ENCODE peak calls at places on chromosomes 2 and 18, in nine cellular contexts. R is substantia nigra; Z is A549; U is breast epithelium; O is endothelial cell of umbilical vein; W is naive thymus-derived CD4-positive, alpha-beta T cell; F is neural progenitor cell; E is SK-N-SH; S is brain microvascular endothelial cell. J is an unnamed sample.

GRCh38 chr2:172211507-172211906 is 108.8 kb upstream of the DLX2 start:
- DNase-seq in R (no peak), U (no peak), F (no peak), O (no peak), S (peak), E (no peak), W (no peak), Z (no peak), J (no peak)

GRCh38 chr2:172968061-172968469 is 107.6 kb upstream of the MAP3K20 start:
- DNase-seq in W (no peak), Z (no peak), E (no peak), F (no peak), R (no peak), O (peak), U (peak), S (peak), J (no peak)

GRCh38 chr2:98134138-98134537 is 47.2 kb downstream of the VWA3B start:
- DNase-seq in F (peak), W (no peak), U (no peak), O (peak), S (no peak), R (no peak), E (no peak), Z (no peak), J (no peak)

GRCh38 chr2:26540977-26541376 is 63.1 kb upstream of the OTOF start:
- DNase-seq in E (no peak), O (no peak), S (no peak), W (no peak), Z (no peak), U (no peak), F (no peak), R (no peak), J (no peak)

GRCh38 chr2:17879913-17880274 is 1.4 kb downstream of the KCNS3 start:
- DNase-seq in E (no peak), U (no peak), Z (no peak), W (no peak), F (no peak), O (no peak), S (no peak), R (no peak), J (no peak)

GRCh38 chr2:233039217-233040173 is 7.0 kb downstream of the NEU2 start:
- DNase-seq in U (no peak), S (no peak), W (no peak), E (no peak), R (no peak), F (no peak), O (no peak), Z (no peak), J (no peak)

GRCh38 chr2:214401580-214401979 is 9.3 kb upstream of the VWC2L start:
- DNase-seq in W (no peak), U (no peak), O (no peak), F (no peak), Z (no peak), R (no peak), S (no peak), E (no peak), J (no peak)

GRCh38 chr2:211800001-211800400 is 738.6 kb downstream of the ERBB4 start:
- DNase-seq in R (no peak), F (no peak), S (no peak), O (no peak), W (no peak), E (no peak), Z (no peak), U (no peak), J (no peak)

GRCh38 chr2:47016172-47016913 is 100.7 kb upstream of the MCFD2 start:
- DNase-seq in W (no peak), F (peak), O (peak), U (no peak), Z (peak), E (no peak), S (peak), R (peak), J (no peak)

GRCh38 chr2:147227313-147227712 is 617.5 kb upstream of the ACVR2A start:
- DNase-seq in E (no peak), W (no peak), F (no peak), S (no peak), R (no peak), Z (no peak), O (no peak), U (no peak), J (no peak)

GRCh38 chr2:70190086-70190412 is 770 bp downstream of the C2orf42 start:
- DNase-seq in W (no peak), O (no peak), Z (no peak), F (peak), U (no peak), R (no peak), E (peak), S (peak), J (peak)

GRCh38 chr2:222424729-222425671 is 657 bp downstream of the SGPP2 start:
- DNase-seq in E (peak), Z (no peak), F (peak), W (no peak), U (no peak), R (no peak), O (no peak), S (no peak), J (peak)

GRCh38 chr2:158723921-158724802 is 71.0 kb upstream of the DAPL1 start:
- DNase-seq in U (peak), E (no peak), S (no peak), O (no peak), F (peak), W (no peak), Z (peak), R (no peak), J (peak)

GRCh38 chr2:115118306-115118705 is 675.9 kb downstream of the DPP10 start:
- DNase-seq in W (no peak), O (no peak), R (no peak), U (no peak), F (no peak), E (no peak), Z (no peak), S (no peak), J (no peak)
- H3K27ac ChIP-seq in W (no peak), O (no peak), R (no peak), U (no peak), F (no peak), E (no peak), Z (no peak), S (no peak), J (no peak)

DNA sequence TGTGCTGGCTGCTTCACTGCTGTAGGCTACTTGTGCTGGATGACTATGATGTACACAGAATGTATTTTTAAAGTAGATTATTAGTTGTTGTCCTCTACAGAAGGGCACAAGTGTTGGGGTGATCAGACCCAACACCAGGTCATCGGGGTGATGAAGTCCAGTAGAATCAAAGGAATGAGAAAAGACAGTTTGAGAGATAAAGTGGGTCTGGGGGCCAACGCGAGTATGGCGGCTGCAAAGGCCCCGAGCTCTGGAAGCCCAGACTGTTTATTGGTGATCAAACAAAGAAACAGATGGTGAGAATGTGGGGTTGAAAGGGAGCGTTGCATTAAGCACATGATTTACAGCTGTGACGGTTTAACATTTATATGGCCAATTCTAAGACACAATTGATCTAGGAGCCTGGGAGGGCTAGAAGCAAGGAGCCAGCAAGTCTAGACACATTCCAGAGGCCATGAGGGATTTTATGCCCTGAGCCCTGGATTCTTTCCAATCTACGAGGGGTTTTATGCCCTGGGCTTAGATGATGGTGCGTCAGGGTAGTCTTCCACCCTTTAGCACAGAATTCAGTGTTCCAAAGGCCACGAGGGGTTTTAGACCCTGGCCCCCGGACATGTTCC is 153.5 kb downstream of the AGPS start:
- DNase-seq in F (no peak), R (no peak), U (no peak), Z (no peak), W (no peak), O (no peak), S (no peak), E (no peak), J (no peak)
- H3K27ac ChIP-seq in F (no peak), R (no peak), U (no peak), Z (no peak), W (no peak), O (no peak), S (no peak), E (no peak), J (no peak)

GRCh38 chr18:63107171-63107850 is 212.3 kb downstream of the BCL2 start:
- DNase-seq in U (no peak), S (no peak), R (no peak), F (no peak), W (no peak), E (no peak), O (no peak), Z (no peak), J (no peak)
- H3K27ac ChIP-seq in U (no peak), S (no peak), R (no peak), F (no peak), W (no peak), E (no peak), O (no peak), Z (no peak), J (no peak)

DNA sequence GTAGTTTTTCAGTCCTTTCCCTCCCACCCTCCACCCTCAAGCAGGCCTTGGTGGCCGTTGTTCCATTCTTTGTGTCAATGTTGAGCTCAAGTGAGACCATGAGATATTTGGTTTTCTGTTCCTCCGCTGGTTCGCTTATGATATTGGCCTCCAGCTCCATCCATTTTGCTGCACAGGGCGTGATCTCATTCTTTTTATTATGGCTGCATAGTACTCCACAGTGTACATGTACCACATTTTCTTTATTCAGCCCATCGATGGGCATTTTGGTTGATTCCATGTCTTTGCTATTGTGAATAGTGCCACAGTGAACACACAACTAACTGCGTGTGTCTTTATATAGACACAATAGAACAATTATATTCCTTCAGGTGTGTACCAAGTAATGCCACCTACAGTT is 14.1 kb downstream of the AGAP1 start:
- DNase-seq in E (no peak), S (no peak), U (no peak), F (no peak), Z (no peak), W (no peak), O (no peak), R (no peak), J (no peak)
- H3K27ac ChIP-seq in E (no peak), S (no peak), U (no peak), F (no peak), Z (no peak), W (no peak), O (no peak), R (no peak), J (no peak)

GRCh38 chr2:31254237-31255203 is 20.6 kb downstream of the EHD3 start:
- DNase-seq in U (peak), E (no peak), R (no peak), W (no peak), O (no peak), Z (no peak), S (no peak), F (no peak), J (no peak)

GRCh38 chr2:31251851-31252250 is 17.9 kb downstream of the EHD3 start:
- DNase-seq in U (no peak), F (no peak), R (no peak), S (no peak), W (no peak), E (no peak), Z (no peak), O (no peak), J (no peak)

GRCh38 chr2:31251018-31251417 is 17.1 kb downstream of the EHD3 start:
- DNase-seq in Z (no peak), O (no peak), S (no peak), R (no peak), U (no peak), E (no peak), F (no peak), W (no peak), J (no peak)

GRCh38 chr2:31255911-31256571 is 22.1 kb downstream of the EHD3 start:
- DNase-seq in O (no peak), R (no peak), U (no peak), S (no peak), F (no peak), W (no peak), E (no peak), Z (no peak), J (no peak)

DNA sequence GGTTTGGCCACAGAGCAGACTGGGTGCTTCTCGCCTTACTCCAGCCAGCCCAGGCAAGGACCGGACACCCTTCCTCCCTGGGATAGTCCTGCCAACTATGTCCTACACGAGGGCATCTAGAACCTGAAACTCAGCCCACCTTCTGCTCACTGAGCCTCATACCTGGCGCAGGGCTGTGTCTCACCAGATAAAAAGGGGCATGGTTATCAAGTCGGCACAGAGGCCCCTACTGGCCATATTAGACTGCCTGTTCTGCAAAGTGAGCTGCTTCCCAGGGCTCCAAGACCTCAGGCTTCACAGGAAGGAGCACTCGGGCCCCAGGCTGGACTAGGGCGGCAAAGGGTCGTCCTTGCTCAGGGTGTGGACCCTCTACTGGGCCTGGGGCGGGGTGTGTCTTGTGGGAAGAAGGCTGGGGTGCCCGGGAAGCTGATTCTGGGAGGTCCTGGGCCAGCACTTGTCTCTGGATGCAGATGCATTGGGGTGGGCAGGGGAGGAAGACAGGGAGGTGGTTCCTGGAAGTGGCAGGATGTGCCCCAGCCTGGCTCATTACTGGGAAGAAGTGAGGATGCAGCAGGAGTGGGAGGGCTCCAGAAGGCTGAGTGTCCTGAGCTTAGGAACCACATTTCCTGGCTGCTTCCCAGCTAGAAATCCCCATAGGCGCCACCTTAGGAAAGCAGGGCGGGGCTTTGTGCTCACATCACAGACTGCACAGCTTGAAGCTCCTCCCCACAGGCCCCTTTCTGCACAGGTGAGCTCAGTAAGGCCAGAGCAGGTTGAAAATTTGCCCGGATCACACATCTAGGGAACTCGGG is 19.6 kb downstream of the EHD3 start:
- DNase-seq in S (no peak), W (no peak), U (peak), E (no peak), Z (no peak), R (no peak), O (no peak), F (no peak), J (no peak)
- H3K27ac ChIP-seq in S (no peak), W (no peak), U (peak), E (no peak), Z (no peak), R (no peak), O (no peak), F (no peak), J (no peak)

GRCh38 chr18:46343456-46343855 is 239.3 kb downstream of the HAUS1 start:
- DNase-seq in E (no peak), F (no peak), R (no peak), U (no peak), Z (no peak), O (no peak), S (no peak), W (no peak), J (no peak)
- H3K27ac ChIP-seq in E (no peak), F (no peak), R (no peak), U (no peak), Z (no peak), O (no peak), S (no peak), W (no peak), J (no peak)

DNA sequence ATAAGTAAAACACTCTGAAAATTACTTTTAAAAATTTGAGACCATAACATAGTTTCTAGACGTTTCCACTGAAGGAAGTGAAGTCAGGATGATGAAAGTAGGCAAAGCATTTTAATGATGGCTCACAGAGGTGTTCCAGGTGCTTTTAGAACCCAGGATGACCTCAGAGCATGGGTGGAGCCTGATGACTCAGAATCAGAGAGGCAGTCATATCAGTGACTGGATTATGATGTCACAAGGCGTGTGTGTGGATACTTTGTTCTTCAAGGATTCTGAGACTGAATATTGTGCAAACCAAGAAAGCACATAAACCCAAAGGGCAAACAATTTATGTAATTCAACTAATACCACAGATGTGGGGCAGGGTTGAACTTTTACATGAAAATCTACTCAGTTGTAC is 208.0 kb upstream of the FBXO11 start:
- DNase-seq in R (no peak), O (no peak), F (no peak), W (no peak), U (no peak), Z (peak), E (no peak), S (peak), J (no peak)
- H3K27ac ChIP-seq in R (no peak), O (no peak), F (no peak), W (no peak), U (no peak), Z (peak), E (no peak), S (no peak), J (no peak)

GRCh38 chr2:80547344-80547743 is 242.8 kb upstream of the LRRTM1 start:
- DNase-seq in W (no peak), F (no peak), Z (no peak), R (no peak), E (no peak), U (no peak), O (no peak), S (no peak), J (no peak)

GRCh38 chr2:80546766-80547165 is 242.2 kb upstream of the LRRTM1 start:
- DNase-seq in O (no peak), W (no peak), U (no peak), E (no peak), S (no peak), Z (no peak), R (no peak), F (no peak), J (no peak)

GRCh38 chr2:80549901-80550300 is 245.3 kb upstream of the LRRTM1 start:
- DNase-seq in U (no peak), W (no peak), O (no peak), Z (no peak), F (no peak), R (no peak), E (no peak), S (no peak), J (no peak)

GRCh38 chr2:80545420-80546192 is 241.1 kb upstream of the LRRTM1 start:
- DNase-seq in S (no peak), R (no peak), E (no peak), W (no peak), Z (no peak), F (no peak), U (no peak), O (no peak), J (no peak)

GRCh38 chr2:80548469-80548868 is 243.9 kb upstream of the LRRTM1 start:
- DNase-seq in F (no peak), E (no peak), R (peak), W (no peak), Z (no peak), O (no peak), S (no peak), U (no peak), J (no peak)
- H3K27ac ChIP-seq in F (no peak), E (no peak), R (no peak), W (no peak), Z (no peak), O (no peak), S (no peak), U (no peak), J (no peak)

DNA sequence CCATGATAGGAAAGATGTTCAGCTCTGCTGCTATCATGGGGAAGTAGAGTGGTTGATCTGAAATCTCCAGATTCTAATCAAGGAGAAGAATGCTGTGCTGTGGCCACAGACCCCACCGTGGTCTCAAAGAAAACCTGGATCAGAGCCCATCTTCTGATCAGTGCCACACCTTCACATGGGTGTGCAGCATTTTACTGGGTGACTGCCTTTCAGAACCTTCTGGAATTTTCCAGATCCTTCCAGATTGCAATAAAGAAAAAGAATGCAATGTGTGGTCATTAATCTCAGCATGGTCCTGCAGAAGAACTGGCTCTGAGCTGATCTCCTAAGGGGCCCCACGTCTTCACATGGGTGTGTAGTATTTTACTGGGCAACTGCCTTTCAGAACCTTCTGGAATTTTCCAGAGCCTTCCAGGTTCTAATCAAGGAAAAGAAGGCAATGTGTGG is 17.1 kb downstream of the MBP start:
- DNase-seq in E (no peak), R (no peak), O (no peak), U (no peak), S (no peak), W (no peak), F (no peak), Z (no peak), J (no peak)
- H3K27ac ChIP-seq in E (no peak), R (no peak), O (peak), U (peak), S (peak), W (peak), F (no peak), Z (peak), J (peak)

GRCh38 chr18:31942999-31943894 is at the start of gene TRAPPC8:
- DNase-seq in W (peak), E (peak), O (peak), F (peak), S (peak), U (peak), R (peak), Z (peak), J (peak)

GRCh38 chr18:31943895-31944816 is 1.2 kb upstream of the TRAPPC8 start:
- DNase-seq in F (no peak), R (no peak), U (no peak), W (peak), Z (no peak), O (peak), S (no peak), E (no peak), J (no peak)

GRCh38 chr18:31942301-31942998 is 478 bp downstream of the TRAPPC8 start:
- DNase-seq in E (peak), W (no peak), Z (peak), U (peak), S (peak), O (peak), R (no peak), F (peak), J (peak)

GRCh38 chr18:31950620-31951019 is 7.7 kb upstream of the TRAPPC8 start:
- DNase-seq in S (no peak), Z (no peak), E (no peak), F (no peak), O (no peak), R (no peak), U (no peak), W (no peak), J (no peak)

GRCh38 chr18:31946305-31947046 is 3.5 kb upstream of the TRAPPC8 start:
- DNase-seq in O (no peak), U (no peak), Z (no peak), F (no peak), R (no peak), S (no peak), W (no peak), E (no peak), J (no peak)
- H3K27ac ChIP-seq in O (no peak), U (no peak), Z (no peak), F (no peak), R (no peak), S (no peak), W (no peak), E (no peak), J (no peak)

J was measured in caudate nucleus.